ENCODE peak calls at places on chromosome 2, in five cellular contexts. V is NCI-H2081 treated with DMSO at 0.1 percent for 48 hours, P is cardiac fibroblast, W is tibial nerve, K is DND-41. H is an unnamed sample.

GRCh38 chr2:221502270-221502973 is 69.7 kb downstream of the EPHA4 start:
- DNase-seq in V (no peak), K (no peak), W (no peak), P (peak), H (peak)

GRCh38 chr2:57207191-57207590 is 839.4 kb upstream of the VRK2 start:
- DNase-seq in V (no peak), W (peak), P (no peak), K (no peak), H (no peak)

GRCh38 chr2:70425682-70426301 is 123.9 kb upstream of the FAM136A start:
- DNase-seq in W (no peak), K (no peak), P (no peak), V (no peak), H (no peak)

GRCh38 chr2:86675611-86676015 is 44.5 kb upstream of the RMND5A start:
- DNase-seq in V (no peak), K (no peak), P (no peak), W (no peak), H (no peak)

GRCh38 chr2:27954771-27955384 is 64.3 kb downstream of the BABAM2 start:
- DNase-seq in W (peak), K (peak), P (peak), V (no peak), H (peak)

GRCh38 chr2:116952254-116952653 is 862.2 kb upstream of the DDX18 start:
- DNase-seq in K (no peak), P (no peak), W (no peak), V (no peak), H (no peak)

GRCh38 chr2:43462866-43463641 is 132.8 kb downstream of the THADA start:
- DNase-seq in K (no peak), P (no peak), V (no peak), W (no peak), H (no peak)

GRCh38 chr2:100321881-100322820 is at the start of gene LONRF2:
- DNase-seq in W (no peak), V (peak), P (peak), K (no peak), H (peak)

GRCh38 chr2:64797881-64798590 is 144.3 kb upstream of the SERTAD2 start:
- DNase-seq in P (peak), K (no peak), W (no peak), V (peak), H (peak)

GRCh38 chr2:225488743-225489142 is 89.2 kb downstream of the NYAP2 start:
- DNase-seq in K (no peak), V (no peak), W (no peak), P (no peak), H (no peak)

GRCh38 chr2:85418132-85419008 is at the start of gene SH2D6:
- DNase-seq in K (peak), P (peak), V (peak), W (peak), H (peak)

GRCh38 chr2:204670756-204671155 is 125.5 kb downstream of the PARD3B start:
- DNase-seq in K (no peak), P (no peak), V (no peak), W (no peak), H (no peak)

GRCh38 chr2:94987074-94988020 is 38.2 kb upstream of the MAL start:
- DNase-seq in P (no peak), V (no peak), W (no peak), K (no peak), H (no peak)

GRCh38 chr2:27583390-27583915 is 611 bp downstream of the ZNF512 start:
- DNase-seq in P (peak), K (no peak), V (no peak), W (no peak), H (peak)

H was measured in GM03348.